ENCODE peak calls at places on chromosomes 7 and 10, in seven cellular contexts. P is frontal cortex, D is PC-3, C is amniotic stem cell, J is HTR-8/SVneo, R is T-cell, B is GM03348. N is an unnamed sample.

GRCh38 chr7:131628634-131629033 is 72.2 kb upstream of the PODXL start:
- DNase-seq in P (no peak), D (no peak), C (no peak), J (no peak), R (no peak), B (peak; percentile 51), N (no peak)

GRCh38 chr10:127563718-127564553 is 14.8 kb downstream of the NPS start:
- DNase-seq in P (no peak), D (peak; percentile 12), C (no peak), J (no peak), R (peak; percentile 3), B (no peak), N (peak; percentile 8)

GRCh38 chr10:48973065-48973464 is 33.4 kb upstream of the LRRC18 start:
- DNase-seq in P (no peak), D (peak; percentile 60), C (no peak), J (no peak), R (no peak), B (peak; percentile 30), N (no peak)

GRCh38 chr10:93333278-93333978 is 148.7 kb downstream of the MYOF start:
- DNase-seq in P (no peak), D (peak; percentile 62), C (no peak), J (no peak), R (no peak), B (no peak), N (no peak)

GRCh38 chr10:44261710-44262455 is 123.0 kb downstream of the CXCL12 start:
- DNase-seq in P (no peak), D (no peak), C (no peak), J (peak; percentile 31), R (no peak), B (peak; percentile 75), N (peak; percentile 79)

GRCh38 chr10:69849790-69850189 is 48.1 kb downstream of the COL13A1 start:
- DNase-seq in P (no peak), D (no peak), C (no peak), J (no peak), R (no peak), B (no peak), N (no peak)

GRCh38 chr10:1626835-1627234 is 110.5 kb downstream of the ADARB2 start:
- DNase-seq in P (no peak), D (no peak), C (no peak), J (no peak), R (no peak), B (no peak), N (no peak)

GRCh38 chr7:27346531-27347260 is 104.1 kb downstream of the EVX1 start:
- DNase-seq in P (no peak), D (peak; percentile 99), C (no peak), J (peak; percentile 76), R (no peak), B (peak; percentile 17), N (no peak)

GRCh38 chr10:103833731-103834365 is 21.5 kb downstream of the SH3PXD2A start:
- DNase-seq in P (no peak), D (peak; percentile 41), C (no peak), J (no peak), R (no peak), B (peak; percentile 29), N (no peak)

N was measured in MG63.